ENCODE peak calls at places on chromosome 15, in six cellular contexts. V is IMR-90, O is HCT116, C is suprapubic skin, E is AG04449, H is mucosa of descending colon. P is an unnamed sample.

GRCh38 chr15:71532994-71533393 is 277.4 kb upstream of the NR2E3 start:
- DNase-seq in O (peak), E (no peak), V (no peak), H (no peak), C (no peak), P (no peak)

GRCh38 chr15:70789213-70789612 is 25.9 kb upstream of the UACA start:
- DNase-seq in E (no peak), V (peak), C (no peak), H (no peak), O (no peak), P (no peak)

GRCh38 chr15:71687902-71688508 is 122.3 kb upstream of the NR2E3 start:
- DNase-seq in H (no peak), V (peak), C (no peak), E (peak), O (no peak), P (no peak)

GRCh38 chr15:70859322-70859908 is 5.5 kb upstream of the LARP6 start:
- DNase-seq in C (no peak), O (no peak), E (no peak), V (no peak), H (no peak), P (no peak)

GRCh38 chr15:79933245-79933644 is 36.4 kb upstream of the MTHFS start:
- DNase-seq in E (no peak), H (no peak), V (no peak), O (no peak), C (no peak), P (no peak)

GRCh38 chr15:92429378-92430066 is 35.8 kb downstream of the ST8SIA2 start:
- DNase-seq in E (peak), H (no peak), O (peak), C (no peak), V (peak), P (no peak)

GRCh38 chr15:59247364-59247763 is 40.7 kb downstream of the LDHAL6B start:
- DNase-seq in O (no peak), C (no peak), V (peak), H (no peak), E (no peak), P (peak)

GRCh38 chr15:75669879-75670212 is 22.1 kb downstream of the SNX33 start:
- DNase-seq in C (no peak), O (no peak), E (no peak), V (no peak), H (no peak), P (no peak)

GRCh38 chr15:100529556-100529955 is 806 bp upstream of the CERS3 start:
- DNase-seq in O (no peak), C (no peak), V (no peak), E (no peak), H (no peak), P (no peak)

GRCh38 chr15:100528833-100529428 is at the start of gene CERS3:
- DNase-seq in H (no peak), V (no peak), E (no peak), C (no peak), O (no peak), P (no peak)

GRCh38 chr15:100520132-100520921 is 8.4 kb downstream of the CERS3 start:
- DNase-seq in C (no peak), V (no peak), H (no peak), E (no peak), O (no peak), P (no peak)

GRCh38 chr15:100521907-100522306 is 6.8 kb downstream of the CERS3 start:
- DNase-seq in E (no peak), H (no peak), C (no peak), O (no peak), V (no peak), P (no peak)

DNA sequence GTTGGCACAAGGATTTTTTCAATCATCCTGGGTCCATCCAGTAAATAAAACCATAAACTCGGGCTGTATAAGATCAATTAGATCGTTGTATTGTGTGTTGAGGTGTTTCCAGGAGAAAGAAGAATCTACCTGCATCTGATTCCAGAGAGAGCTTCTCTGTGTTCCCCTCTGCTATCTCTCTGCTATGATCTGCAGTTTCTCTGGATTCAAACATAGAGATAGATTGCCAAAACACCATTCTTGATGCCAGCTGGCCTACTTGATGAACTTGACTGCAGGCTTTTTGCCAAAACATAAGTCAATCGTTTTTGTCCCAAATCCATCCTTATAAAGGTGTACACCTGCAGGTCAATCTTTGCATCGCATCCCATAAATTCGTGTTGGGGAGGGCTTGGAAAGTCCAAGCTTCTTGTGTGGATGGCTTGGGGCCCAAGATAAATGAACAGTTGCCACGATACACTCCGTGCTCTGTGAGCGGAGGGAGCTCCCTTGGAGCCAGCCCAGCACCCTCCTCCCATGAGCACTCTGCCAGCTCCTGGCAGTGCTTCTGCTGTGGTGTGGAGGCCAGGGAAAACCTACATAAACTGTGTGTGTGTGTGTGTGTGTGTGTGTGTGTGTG is 2.7 kb downstream of the CERS3 start:
- DNase-seq in E (no peak), V (no peak), H (peak), C (no peak), O (no peak), P (no peak)
- TF ChIP-seq CTCF in E (no peak), V (no peak), H (no peak), C (no peak), O (peak), P (no peak)

DNA sequence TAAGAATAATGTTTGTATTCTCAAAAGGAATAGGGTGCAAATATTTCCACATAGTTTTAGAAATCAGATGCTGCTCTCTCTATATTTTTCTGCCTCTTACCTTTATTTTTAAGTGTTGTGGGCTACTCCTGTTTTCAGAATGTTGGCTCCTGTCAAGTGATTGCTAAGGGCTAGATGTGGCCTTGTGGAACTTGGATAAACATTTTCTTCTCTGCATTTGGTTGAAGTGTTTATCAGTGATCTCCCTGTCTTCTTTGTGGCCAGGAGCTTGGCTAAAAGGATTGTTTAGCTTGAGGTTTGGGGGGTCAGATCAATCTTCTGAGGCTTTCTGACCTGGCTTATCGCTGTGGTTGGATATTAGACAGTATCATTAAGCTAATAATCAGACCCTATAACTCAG is 112.6 kb downstream of the TCF12 start:
- DNase-seq in E (no peak), V (no peak), O (no peak), H (no peak), C (no peak), P (no peak)
- H3K4me3 ChIP-seq in E (no peak), V (no peak), O (no peak), H (no peak), C (no peak), P (no peak)

DNA sequence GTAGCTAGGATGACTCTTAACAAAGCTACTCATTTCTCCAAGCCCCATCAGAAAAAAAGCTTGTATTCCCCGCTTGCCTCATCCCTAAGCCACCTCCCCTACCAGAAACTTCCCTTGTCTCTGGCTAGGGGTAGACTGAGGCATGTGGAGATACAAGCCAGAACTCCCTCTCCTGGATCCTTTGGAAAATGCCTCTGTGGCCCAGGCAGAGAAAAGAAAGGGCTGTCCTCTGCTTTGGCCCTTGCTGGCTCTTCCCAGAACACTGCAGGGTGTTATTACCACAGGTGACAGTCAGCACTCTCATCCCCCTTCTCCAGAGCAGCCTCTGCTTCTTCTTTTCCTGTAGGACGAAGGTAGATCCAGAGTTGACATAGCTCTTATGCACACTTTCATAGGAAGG is 15.2 kb downstream of the RMDN3 start:
- DNase-seq in E (no peak), O (no peak), V (no peak), H (no peak), C (peak), P (no peak)
- TF ChIP-seq CTCF in E (no peak), O (no peak), V (peak), H (no peak), C (no peak), P (no peak)

GRCh38 chr15:40512440-40512839 is 41.7 kb downstream of the CHST14 start:
- DNase-seq in C (no peak), O (no peak), H (no peak), E (no peak), V (no peak), P (no peak)
- H3K4me3 ChIP-seq in C (no peak), O (no peak), H (no peak), E (no peak), V (no peak), P (no peak)

GRCh38 chr15:62164500-62165028 is 521 bp downstream of the C2CD4B start:
- DNase-seq in E (no peak), C (no peak), V (no peak), O (no peak), H (peak), P (peak)
- TF ChIP-seq CTCF in E (no peak), C (no peak), V (no peak), O (no peak), H (no peak), P (no peak)

DNA sequence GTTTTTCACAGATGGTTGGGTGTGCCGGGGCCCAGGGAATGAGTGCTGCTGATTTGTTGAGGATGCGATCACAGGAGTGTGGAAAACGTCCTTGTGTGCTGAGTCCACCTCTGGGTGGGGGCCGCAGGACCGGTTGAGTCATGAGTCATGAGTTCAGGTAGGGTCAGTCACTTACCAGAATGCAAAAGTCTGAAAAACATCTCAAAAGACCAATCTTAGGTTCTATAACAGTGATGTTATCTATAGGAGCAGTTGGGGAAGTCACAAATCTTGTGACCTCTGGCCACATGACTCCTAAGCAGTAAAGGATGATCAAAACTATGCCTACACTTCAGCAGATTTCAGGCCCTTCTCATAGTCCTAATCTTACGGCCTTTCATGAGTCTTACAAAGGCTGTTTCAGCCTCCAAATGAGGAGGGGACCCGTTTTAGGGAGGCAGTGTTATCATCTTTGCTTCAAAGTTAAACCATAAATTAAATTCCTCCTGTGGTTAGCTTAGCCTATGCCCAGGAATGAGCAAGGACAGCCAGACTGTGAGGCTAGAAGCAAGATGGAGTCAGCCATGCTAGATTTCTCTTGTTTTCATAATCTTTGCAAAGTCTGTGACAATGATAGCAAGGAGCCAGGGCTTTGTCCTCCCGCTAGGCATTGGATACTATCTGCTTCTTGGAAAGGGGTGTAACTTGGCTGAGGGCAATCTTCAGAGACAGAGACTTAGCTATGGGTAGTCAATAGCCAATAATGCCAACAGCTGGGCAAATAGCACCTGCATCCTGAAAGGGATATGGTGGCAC is 30.6 kb upstream of the PIAS1 start:
- DNase-seq in E (no peak), O (no peak), C (no peak), H (no peak), V (no peak), P (no peak)
- H3K4me3 ChIP-seq in E (no peak), O (no peak), C (no peak), H (no peak), V (no peak), P (no peak)

GRCh38 chr15:46502668-46503067 is 867.8 kb downstream of the SQOR start:
- DNase-seq in O (no peak), E (no peak), V (no peak), H (no peak), C (no peak), P (no peak)
- TF ChIP-seq CTCF in O (no peak), E (no peak), V (no peak), H (no peak), C (no peak), P (no peak)

P was measured in lower lobe of right lung.